ENCODE peak calls at places on chromosome 20, in four cellular contexts. S, U, B and X are unnamed samples.

GRCh38 chr20:62426678-62427077 is 661 bp downstream of the RBBP8NL start:
- DNase-seq in S (no peak), U (no peak), B (no peak), X (no peak)

GRCh38 chr20:33791959-33792597 is 19.1 kb upstream of the CHMP4B start:
- DNase-seq in S (no peak), U (peak; percentile 39), B (peak; percentile 40), X (no peak)

GRCh38 chr20:34946661-34947060 is 8.9 kb downstream of the GSS start:
- DNase-seq in S (no peak), U (no peak), B (no peak), X (no peak)

GRCh38 chr20:35606127-35606526 is 9.5 kb upstream of the SPAG4 start:
- DNase-seq in S (no peak), U (no peak), B (no peak), X (no peak)

GRCh38 chr20:58645277-58645968 is 5.7 kb upstream of the STX16 start:
- DNase-seq in S (no peak), U (no peak), B (no peak), X (no peak)

GRCh38 chr20:36893801-36894200 is 17.9 kb downstream of the TLDC2 start:
- DNase-seq in S (no peak), U (no peak), B (no peak), X (no peak)

GRCh38 chr20:37937686-37938085 is 34.8 kb downstream of the VSTM2L start:
- DNase-seq in S (no peak), U (no peak), B (no peak), X (no peak)

GRCh38 chr20:36203861-36204260 is 32.4 kb upstream of the AAR2 start:
- DNase-seq in S (no peak), U (no peak), B (no peak), X (no peak)

GRCh38 chr20:57582432-57583288 is 21.8 kb downstream of the PCK1 start:
- DNase-seq in S (peak; percentile 8), U (no peak), B (peak; percentile 24), X (no peak)

GRCh38 chr20:38730167-38730988 is 6.1 kb downstream of the SLC32A1 start:
- DNase-seq in S (no peak), U (no peak), B (no peak), X (no peak)

GRCh38 chr20:62936996-62937352 is 973 bp upstream of the GID8 start:
- DNase-seq in S (peak; percentile 47), U (no peak), B (peak; percentile 39), X (no peak)

GRCh38 chr20:49832632-49833327 is 20.2 kb downstream of the SLC9A8 start:
- DNase-seq in S (no peak), U (no peak), B (peak; percentile 52), X (no peak)

GRCh38 chr20:31840906-31841816 is 4.2 kb downstream of the FOXS1 start:
- DNase-seq in S (no peak), U (no peak), B (no peak), X (no peak)

GRCh38 chr20:38873050-38873581 is 53.1 kb upstream of the FAM83D start:
- DNase-seq in S (no peak), U (no peak), B (no peak), X (no peak)

GRCh38 chr20:57713951-57714350 is 4.1 kb upstream of the PMEPA1 start:
- DNase-seq in S (no peak), U (no peak), B (no peak), X (no peak)

GRCh38 chr20:63351811-63352591 is 9.1 kb downstream of the CHRNA4 start:
- DNase-seq in S (no peak), U (no peak), B (no peak), X (no peak)

GRCh38 chr20:37383229-37383989 is 37.5 kb downstream of the SRC start:
- DNase-seq in S (no peak), U (no peak), B (peak; percentile 97), X (no peak)

GRCh38 chr20:24106155-24106800 is 117.7 kb upstream of the GGTLC1 start:
- DNase-seq in S (no peak), U (no peak), B (no peak), X (no peak)

GRCh38 chr20:24102749-24103148 is 114.2 kb upstream of the GGTLC1 start:
- DNase-seq in S (no peak), U (no peak), B (peak; percentile 47), X (no peak)

GRCh38 chr20:24100370-24101011 is 111.9 kb upstream of the GGTLC1 start:
- DNase-seq in S (no peak), U (peak; percentile 36), B (peak; percentile 77), X (no peak)

GRCh38 chr20:24098886-24099285 is 110.3 kb upstream of the GGTLC1 start:
- DNase-seq in S (no peak), U (no peak), B (peak; percentile 27), X (no peak)

DNA sequence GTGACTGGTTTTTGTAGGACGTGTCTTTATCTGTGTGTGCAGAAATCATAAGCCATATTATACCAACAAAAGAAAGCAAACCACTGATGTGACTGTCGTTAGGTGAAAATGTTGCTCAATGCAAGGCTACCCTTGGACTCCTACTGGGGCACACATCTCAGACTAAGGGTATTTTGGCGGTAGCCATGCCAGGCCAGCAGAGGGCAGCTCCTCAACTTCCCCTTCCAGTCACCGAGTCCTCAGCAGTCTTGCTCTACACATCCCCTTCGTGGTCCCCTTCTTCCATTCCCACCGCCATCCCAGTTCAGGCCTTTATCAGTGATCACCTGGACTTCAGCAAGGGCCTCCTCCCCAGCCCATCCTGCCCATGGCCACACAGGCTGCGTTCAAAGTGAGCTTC is 113.7 kb upstream of the GGTLC1 start:
- DNase-seq in S (no peak), U (no peak), B (peak; percentile 63), X (no peak)
- TF ChIP-seq CTCF in S (peak; percentile 25), U (peak; percentile 8), B (peak; percentile 51), X (peak; percentile 50)

DNA sequence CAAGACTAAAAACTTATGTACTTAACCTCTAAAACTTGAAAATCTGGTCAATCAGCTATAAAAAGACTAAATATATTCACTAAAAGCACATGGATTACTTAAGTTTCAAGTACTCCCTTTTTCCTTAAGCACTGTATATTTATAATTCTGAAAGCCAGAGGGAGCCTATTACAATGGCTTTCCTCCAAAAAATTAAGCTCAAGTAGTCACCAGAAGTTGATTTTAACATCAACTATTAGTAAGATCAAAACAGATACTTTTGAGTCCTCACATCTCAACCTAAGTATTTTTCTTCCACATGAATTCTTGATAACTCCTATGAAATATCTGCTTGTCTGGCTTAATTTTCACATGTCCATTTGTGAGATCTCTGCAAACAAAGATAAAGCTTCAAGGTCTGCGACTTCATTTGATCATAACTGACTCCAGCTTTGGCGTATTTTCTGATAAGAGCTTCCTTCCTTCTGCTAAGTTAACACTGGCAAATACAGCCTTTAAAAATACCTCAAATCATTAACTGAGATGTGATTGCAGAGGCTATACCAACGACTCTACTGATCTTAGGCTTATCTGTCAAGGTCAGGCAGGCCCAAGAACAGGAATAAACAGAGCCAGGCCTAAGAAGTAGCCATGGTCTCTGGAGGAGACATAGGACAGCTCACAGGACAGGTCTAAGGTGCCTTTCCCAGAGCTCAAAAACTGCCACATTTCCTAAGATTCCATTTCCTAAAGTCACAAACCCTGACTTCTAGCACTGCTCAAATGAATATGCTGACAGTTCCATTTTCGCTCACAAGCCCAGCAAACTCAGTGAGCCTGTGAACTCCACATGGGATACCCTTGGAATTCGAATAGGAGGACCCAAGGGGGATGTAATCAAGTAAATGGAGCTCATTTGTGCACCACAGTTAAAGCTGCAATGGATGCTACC is 10.0 kb downstream of the SNX5 start:
- DNase-seq in S (no peak), U (no peak), B (no peak), X (no peak)
- TF ChIP-seq CTCF in S (peak; percentile 38), U (peak; percentile 25), B (no peak), X (no peak)

GRCh38 chr20:51036226-51036625 is 13.3 kb upstream of the KCNG1 start:
- DNase-seq in S (no peak), U (no peak), B (no peak), X (no peak)
- TF ChIP-seq CTCF in S (no peak), U (no peak), B (no peak), X (no peak)

GRCh38 chr20:1777476-1777820 is 117.8 kb upstream of the SIRPA start:
- DNase-seq in S (no peak), U (no peak), B (no peak), X (no peak)
- TF ChIP-seq CTCF in S (no peak), U (no peak), B (no peak), X (peak; percentile 50)

GRCh38 chr20:16703570-16703969 is 26.3 kb upstream of the SNRPB2 start:
- DNase-seq in S (no peak), U (no peak), B (no peak), X (no peak)

GRCh38 chr20:16695633-16696032 is 34.2 kb upstream of the SNRPB2 start:
- DNase-seq in S (no peak), U (no peak), B (no peak), X (no peak)

GRCh38 chr20:16699287-16699686 is 30.5 kb upstream of the SNRPB2 start:
- DNase-seq in S (no peak), U (no peak), B (no peak), X (no peak)

DNA sequence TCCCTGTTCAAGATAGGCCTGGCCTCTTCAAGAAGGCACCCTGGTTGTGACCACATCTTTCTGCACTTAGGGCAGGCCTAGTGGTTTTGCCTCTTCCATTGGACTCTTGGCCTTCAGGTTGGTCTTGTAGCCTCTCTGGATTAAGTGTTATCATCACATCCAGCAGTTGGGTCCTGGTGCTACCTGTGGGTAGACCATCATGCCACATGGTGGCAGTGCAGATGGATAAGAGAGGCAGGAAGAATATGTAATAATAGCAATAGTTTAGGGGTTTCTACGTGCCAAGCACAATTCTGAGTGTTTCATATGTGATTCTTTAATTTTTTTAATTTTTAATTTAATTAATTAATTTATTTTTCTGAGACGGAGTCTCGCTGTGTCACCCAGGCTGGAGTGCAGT is 28.5 kb upstream of the SNRPB2 start:
- DNase-seq in S (no peak), U (no peak), B (peak; percentile 33), X (no peak)
- TF ChIP-seq CTCF in S (peak; percentile 35), U (peak; percentile 37), B (peak; percentile 14), X (peak; percentile 26)

GRCh38 chr20:42161228-42161829 is 543.2 kb upstream of the CHD6 start:
- DNase-seq in S (no peak), U (no peak), B (no peak), X (no peak)
- TF ChIP-seq CTCF in S (no peak), U (no peak), B (no peak), X (no peak)